ENCODE peak calls at places on chromosomes 5 and 9, in ten cellular contexts. M, F, H, C, N, P, Q, W, K and E are unnamed samples.

GRCh38 chr5:139474815-139475791 is 4.3 kb downstream of the SMIM33 start:
- DNase-seq in M (peak), F (peak), H (no peak), C (peak), N (no peak), P (no peak), Q (peak), W (no peak), K (no peak), E (peak)

GRCh38 chr9:69433968-69434367 is 109.0 kb downstream of the ENTREP1 start:
- DNase-seq in M (no peak), F (no peak), H (no peak), C (no peak), N (no peak), P (no peak), Q (no peak), W (no peak), K (no peak), E (no peak)

GRCh38 chr5:158326241-158326640 is 467.3 kb upstream of the CLINT1 start:
- DNase-seq in M (no peak), F (no peak), H (no peak), C (no peak), N (no peak), P (no peak), Q (no peak), W (no peak), K (no peak), E (no peak)

GRCh38 chr9:127005770-127006314 is 91.3 kb downstream of the RALGPS1 start:
- DNase-seq in M (no peak), F (no peak), H (no peak), C (no peak), N (no peak), P (no peak), Q (no peak), W (no peak), K (no peak), E (no peak)

GRCh38 chr9:125428515-125429467 is 167.2 kb downstream of the GAPVD1 start:
- DNase-seq in M (peak), F (peak), H (no peak), C (peak), N (no peak), P (no peak), Q (no peak), W (no peak), K (no peak), E (no peak)

GRCh38 chr9:134824583-134824982 is 56.0 kb upstream of the FCN2 start:
- DNase-seq in M (no peak), F (no peak), H (no peak), C (no peak), N (no peak), P (no peak), Q (no peak), W (no peak), K (no peak), E (no peak)

GRCh38 chr9:104988539-104988938 is 60.6 kb upstream of the ABCA1 start:
- DNase-seq in M (no peak), F (no peak), H (no peak), C (no peak), N (no peak), P (no peak), Q (no peak), W (no peak), K (no peak), E (no peak)

GRCh38 chr5:31678180-31678579 is 39.2 kb downstream of the PDZD2 start:
- DNase-seq in M (no peak), F (peak), H (no peak), C (no peak), N (no peak), P (no peak), Q (no peak), W (no peak), K (no peak), E (no peak)

GRCh38 chr9:108674766-108675530 is 180.8 kb downstream of the ACTL7B start:
- DNase-seq in M (no peak), F (no peak), H (no peak), C (no peak), N (no peak), P (no peak), Q (no peak), W (no peak), K (no peak), E (no peak)

GRCh38 chr5:138035605-138036537 is 3.0 kb upstream of the FAM13B start:
- DNase-seq in M (peak), F (peak), H (peak), C (peak), N (peak), P (peak), Q (peak), W (peak), K (no peak), E (peak)

GRCh38 chr5:77984587-77984986 is 208.4 kb upstream of the TBCA start:
- DNase-seq in M (no peak), F (no peak), H (no peak), C (peak), N (no peak), P (no peak), Q (no peak), W (no peak), K (no peak), E (no peak)

GRCh38 chr5:166947045-166947444 is 1344.4 kb upstream of the WWC1 start:
- DNase-seq in M (no peak), F (no peak), H (no peak), C (no peak), N (no peak), P (no peak), Q (no peak), W (no peak), K (peak), E (no peak)